ENCODE peak calls at places on chromosomes 3 and 15, in seven cellular contexts. One of them, this sample, is unnamed.

GRCh38 chr3:30644615-30645014 is 38.2 kb downstream of the TGFBR2 start:
- DNase-seq in GM23248: peak; percentile 84
- DNase-seq in MM.1S: peak; percentile 48
- DNase-seq in neural progenitor cell: no peak
- DNase-seq in HCT116: no peak
- DNase-seq in hepatocyte: no peak
- DNase-seq in GM23338: no peak
- DNase-seq in this sample: peak; percentile 35

GRCh38 chr15:44102675-44103254 is 92.3 kb downstream of the FRMD5 start:
- DNase-seq in GM23338: no peak
- DNase-seq in neural progenitor cell: peak; percentile 43
- DNase-seq in GM23248: peak; percentile 99
- DNase-seq in hepatocyte: peak; percentile 12
- DNase-seq in HCT116: peak; percentile 93
- DNase-seq in MM.1S: no peak
- DNase-seq in this sample: peak; percentile 99

GRCh38 chr3:194269610-194270145 is 81.5 kb downstream of the CPN2 start:
- DNase-seq in hepatocyte: peak; percentile 37
- DNase-seq in GM23338: peak; percentile 86
- DNase-seq in GM23248: peak; percentile 71
- DNase-seq in neural progenitor cell: peak; percentile 66
- DNase-seq in MM.1S: no peak
- DNase-seq in HCT116: peak; percentile 27
- DNase-seq in this sample: no peak

GRCh38 chr3:135944831-135945230 is 20.7 kb upstream of the PPP2R3A start:
- DNase-seq in HCT116: no peak
- DNase-seq in GM23248: peak; percentile 58
- DNase-seq in MM.1S: no peak
- DNase-seq in hepatocyte: no peak
- DNase-seq in GM23338: no peak
- DNase-seq in neural progenitor cell: no peak
- DNase-seq in this sample: no peak

GRCh38 chr3:39000008-39000450 is 51.7 kb downstream of the SCN11A start:
- DNase-seq in MM.1S: peak; percentile 83
- DNase-seq in GM23338: peak; percentile 91
- DNase-seq in neural progenitor cell: peak; percentile 79
- DNase-seq in hepatocyte: peak; percentile 73
- DNase-seq in GM23248: peak; percentile 83
- DNase-seq in HCT116: peak; percentile 80
- DNase-seq in this sample: peak; percentile 90

GRCh38 chr3:187066228-187066995 is 72.9 kb downstream of the RPL39L start:
- DNase-seq in MM.1S: peak; percentile 94
- DNase-seq in neural progenitor cell: peak; percentile 61
- DNase-seq in GM23338: peak; percentile 94
- DNase-seq in GM23248: peak; percentile 40
- DNase-seq in HCT116: peak; percentile 47
- DNase-seq in hepatocyte: peak; percentile 46
- DNase-seq in this sample: peak; percentile 42

GRCh38 chr3:131503328-131503650 is 518 bp upstream of the MRPL3 start:
- DNase-seq in MM.1S: no peak
- DNase-seq in HCT116: no peak
- DNase-seq in GM23338: peak; percentile 3
- DNase-seq in neural progenitor cell: no peak
- DNase-seq in GM23248: peak; percentile 64
- DNase-seq in hepatocyte: no peak
- DNase-seq in this sample: no peak

GRCh38 chr15:68586274-68586961 is 7.6 kb downstream of the CORO2B start:
- DNase-seq in neural progenitor cell: no peak
- DNase-seq in MM.1S: no peak
- DNase-seq in hepatocyte: peak; percentile 57
- DNase-seq in HCT116: peak; percentile 83
- DNase-seq in GM23338: no peak
- DNase-seq in GM23248: peak; percentile 91
- DNase-seq in this sample: peak; percentile 90

GRCh38 chr3:139111392-139112229 is 66.9 kb upstream of the PRR23C start:
- DNase-seq in GM23248: peak; percentile 76
- DNase-seq in neural progenitor cell: peak; percentile 74
- DNase-seq in MM.1S: peak; percentile 66
- DNase-seq in hepatocyte: peak; percentile 83
- DNase-seq in HCT116: peak; percentile 57
- DNase-seq in GM23338: peak; percentile 80
- DNase-seq in this sample: peak; percentile 58

GRCh38 chr3:51932471-51933370 is 9.0 kb downstream of the RRP9 start:
- DNase-seq in GM23248: no peak
- DNase-seq in hepatocyte: no peak
- DNase-seq in neural progenitor cell: no peak
- DNase-seq in GM23338: no peak
- DNase-seq in HCT116: no peak
- DNase-seq in MM.1S: no peak
- DNase-seq in this sample: no peak

GRCh38 chr15:48084759-48085420 is 35.9 kb upstream of the SLC24A5 start:
- DNase-seq in neural progenitor cell: peak; percentile 68
- DNase-seq in HCT116: no peak
- DNase-seq in GM23248: peak; percentile 32
- DNase-seq in hepatocyte: peak; percentile 60
- DNase-seq in GM23338: peak; percentile 78
- DNase-seq in MM.1S: peak; percentile 31
- DNase-seq in this sample: peak; percentile 37

GRCh38 chr15:31456329-31457060 is 129.9 kb downstream of the KLF13 start:
- DNase-seq in hepatocyte: no peak
- DNase-seq in neural progenitor cell: no peak
- DNase-seq in HCT116: no peak
- DNase-seq in GM23248: no peak
- DNase-seq in MM.1S: no peak
- DNase-seq in GM23338: no peak
- DNase-seq in this sample: no peak

GRCh38 chr3:99910752-99911151 is 93.1 kb downstream of the CMSS1 start:
- DNase-seq in neural progenitor cell: no peak
- DNase-seq in GM23338: no peak
- DNase-seq in HCT116: no peak
- DNase-seq in hepatocyte: no peak
- DNase-seq in GM23248: no peak
- DNase-seq in MM.1S: no peak
- DNase-seq in this sample: peak; percentile 45
- TF ChIP-seq EZH2 in neural progenitor cell: no peak
- TF ChIP-seq EZH2 in GM23338: no peak
- TF ChIP-seq EZH2 in HCT116: no peak
- TF ChIP-seq EZH2 in hepatocyte: no peak
- TF ChIP-seq EZH2 in GM23248: no peak
- TF ChIP-seq EZH2 in MM.1S: no peak
- TF ChIP-seq EZH2 in this sample: no peak

GRCh38 chr15:84671211-84671610 is 13.2 kb upstream of the NMB start:
- DNase-seq in neural progenitor cell: no peak
- DNase-seq in GM23338: no peak
- DNase-seq in GM23248: peak; percentile 86
- DNase-seq in hepatocyte: no peak
- DNase-seq in HCT116: no peak
- DNase-seq in MM.1S: no peak
- DNase-seq in this sample: no peak
- H2AFZ ChIP-seq in neural progenitor cell: no peak overlapping the region
- H2AFZ ChIP-seq in GM23338: no peak overlapping the region
- H2AFZ ChIP-seq in GM23248: no peak overlapping the region
- H2AFZ ChIP-seq in hepatocyte: no peak overlapping the region
- H2AFZ ChIP-seq in HCT116: no peak overlapping the region
- H2AFZ ChIP-seq in MM.1S: no peak overlapping the region
- H2AFZ ChIP-seq in this sample: no peak overlapping the region

GRCh38 chr3:110296885-110297284 is 774.7 kb upstream of the NECTIN3 start:
- DNase-seq in GM23248: peak; percentile 15
- DNase-seq in HCT116: no peak
- DNase-seq in neural progenitor cell: no peak
- DNase-seq in MM.1S: no peak
- DNase-seq in hepatocyte: no peak
- DNase-seq in GM23338: no peak
- DNase-seq in this sample: no peak
- TF ChIP-seq EZH2phosphoT487 in GM23248: no peak
- TF ChIP-seq EZH2phosphoT487 in HCT116: no peak
- TF ChIP-seq EZH2phosphoT487 in neural progenitor cell: no peak
- TF ChIP-seq EZH2phosphoT487 in MM.1S: no peak
- TF ChIP-seq EZH2phosphoT487 in hepatocyte: no peak
- TF ChIP-seq EZH2phosphoT487 in GM23338: no peak
- TF ChIP-seq EZH2phosphoT487 in this sample: no peak

DNA sequence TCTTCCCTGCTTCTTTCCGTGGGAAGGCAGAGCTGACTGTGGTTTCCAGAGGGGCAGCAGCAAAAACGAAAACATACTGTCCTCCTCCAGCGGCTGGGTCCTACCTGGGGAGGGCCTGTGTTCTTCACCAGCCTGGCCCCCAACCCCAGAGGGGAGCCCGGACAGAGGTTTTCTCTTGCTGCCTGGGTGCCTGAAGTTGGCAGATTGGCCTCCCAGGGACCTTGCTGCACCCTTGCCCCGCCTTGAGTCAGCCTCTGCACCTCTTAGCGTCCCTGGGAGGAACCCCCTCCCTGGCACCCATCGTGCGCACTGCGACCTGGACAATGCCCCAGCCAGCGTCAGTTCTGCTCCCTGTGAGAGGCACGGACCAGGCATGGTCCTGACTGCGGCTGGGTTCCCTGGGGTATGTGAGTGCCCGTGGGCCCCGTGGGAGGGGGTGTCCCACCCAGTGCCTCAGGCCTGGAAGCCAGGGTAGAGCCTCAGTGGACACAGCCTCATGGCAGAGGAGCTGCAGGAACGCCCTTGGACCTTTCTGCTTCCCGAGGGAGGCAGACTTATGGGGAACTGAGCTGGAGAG is 56.8 kb upstream of the PRR23E start:
- DNase-seq in MM.1S: no peak
- DNase-seq in neural progenitor cell: no peak
- DNase-seq in HCT116: no peak
- DNase-seq in GM23248: no peak
- DNase-seq in GM23338: no peak
- DNase-seq in hepatocyte: no peak
- DNase-seq in this sample: no peak
- TF ChIP-seq EZH2 in MM.1S: no peak
- TF ChIP-seq EZH2 in neural progenitor cell: no peak
- TF ChIP-seq EZH2 in HCT116: no peak
- TF ChIP-seq EZH2 in GM23248: no peak
- TF ChIP-seq EZH2 in GM23338: no peak
- TF ChIP-seq EZH2 in hepatocyte: no peak
- TF ChIP-seq EZH2 in this sample: no peak

DNA sequence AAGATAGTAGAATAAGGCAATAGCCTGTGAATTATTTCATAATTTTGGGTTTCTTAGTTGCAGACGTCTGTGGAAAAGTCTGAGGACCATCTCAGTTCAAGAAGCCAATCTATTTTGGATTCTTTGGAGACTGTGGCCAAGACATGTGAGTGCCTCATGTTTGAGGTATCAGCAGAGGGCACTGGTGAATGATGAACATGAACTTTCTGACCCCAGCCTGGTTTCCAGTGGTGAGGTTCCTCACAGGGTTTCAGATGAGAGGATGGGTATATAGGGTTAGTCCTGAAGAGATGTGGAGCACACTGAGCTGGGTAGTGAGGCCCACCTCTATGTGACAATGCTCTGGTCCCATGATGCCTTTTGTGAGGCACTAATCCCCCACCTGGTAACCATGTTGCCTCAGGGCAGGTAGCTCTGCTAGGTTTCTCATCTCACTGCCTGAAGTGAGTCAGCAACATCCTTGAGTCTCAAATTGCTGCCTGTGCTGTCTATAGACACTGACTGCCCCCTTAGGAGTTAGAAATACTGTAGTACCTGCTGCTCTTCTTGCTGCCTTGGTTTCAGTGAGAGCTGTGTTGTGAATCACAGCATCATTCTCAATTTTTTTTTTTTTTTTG is 32.3 kb downstream of the C3orf62 start:
- DNase-seq in GM23338: no peak
- DNase-seq in HCT116: no peak
- DNase-seq in MM.1S: peak; percentile 65
- DNase-seq in GM23248: no peak
- DNase-seq in hepatocyte: no peak
- DNase-seq in neural progenitor cell: no peak
- DNase-seq in this sample: peak; percentile 90
- H2AFZ ChIP-seq in GM23338: no peak overlapping the region
- H2AFZ ChIP-seq in HCT116: peak overlapping the region; percentile 5
- H2AFZ ChIP-seq in MM.1S: peak overlapping the region; percentile 29
- H2AFZ ChIP-seq in GM23248: no peak overlapping the region
- H2AFZ ChIP-seq in hepatocyte: no peak overlapping the region
- H2AFZ ChIP-seq in neural progenitor cell: no peak overlapping the region
- H2AFZ ChIP-seq in this sample: peak overlapping the region; percentile 22

GRCh38 chr15:38427380-38427779 is 26.5 kb upstream of the FAM98B start:
- DNase-seq in hepatocyte: no peak
- DNase-seq in GM23248: no peak
- DNase-seq in HCT116: no peak
- DNase-seq in neural progenitor cell: no peak
- DNase-seq in MM.1S: no peak
- DNase-seq in GM23338: peak; percentile 42
- DNase-seq in this sample: no peak
- TF ChIP-seq EZH2phosphoT487 in hepatocyte: no peak
- TF ChIP-seq EZH2phosphoT487 in GM23248: no peak
- TF ChIP-seq EZH2phosphoT487 in HCT116: no peak
- TF ChIP-seq EZH2phosphoT487 in neural progenitor cell: no peak
- TF ChIP-seq EZH2phosphoT487 in MM.1S: no peak
- TF ChIP-seq EZH2phosphoT487 in GM23338: no peak
- TF ChIP-seq EZH2phosphoT487 in this sample: no peak

GRCh38 chr3:129003578-129004112 is 2.5 kb downstream of the EFCC1 start:
- DNase-seq in GM23248: no peak
- DNase-seq in HCT116: peak; percentile 65
- DNase-seq in MM.1S: peak; percentile 82
- DNase-seq in hepatocyte: peak; percentile 85
- DNase-seq in GM23338: peak; percentile 82
- DNase-seq in neural progenitor cell: peak; percentile 60
- DNase-seq in this sample: peak; percentile 54

GRCh38 chr3:129004639-129005295 is 3.7 kb downstream of the EFCC1 start:
- DNase-seq in hepatocyte: no peak
- DNase-seq in MM.1S: no peak
- DNase-seq in HCT116: no peak
- DNase-seq in GM23248: no peak
- DNase-seq in GM23338: no peak
- DNase-seq in neural progenitor cell: no peak
- DNase-seq in this sample: no peak

GRCh38 chr3:129001817-129002572 is 891 bp downstream of the EFCC1 start:
- DNase-seq in neural progenitor cell: peak; percentile 83
- DNase-seq in hepatocyte: no peak
- DNase-seq in MM.1S: no peak
- DNase-seq in GM23338: peak; percentile 73
- DNase-seq in HCT116: no peak
- DNase-seq in GM23248: peak; percentile 39
- DNase-seq in this sample: no peak

GRCh38 chr3:129001101-129001816 is at the start of gene EFCC1:
- DNase-seq in MM.1S: no peak
- DNase-seq in neural progenitor cell: peak; percentile 92
- DNase-seq in hepatocyte: peak; percentile 65
- DNase-seq in GM23338: peak; percentile 83
- DNase-seq in GM23248: peak; percentile 53
- DNase-seq in HCT116: no peak
- DNase-seq in this sample: no peak

GRCh38 chr3:129002573-129003569 is 1.8 kb downstream of the EFCC1 start:
- DNase-seq in HCT116: no peak
- DNase-seq in GM23248: no peak
- DNase-seq in hepatocyte: no peak
- DNase-seq in neural progenitor cell: no peak
- DNase-seq in GM23338: no peak
- DNase-seq in MM.1S: no peak
- DNase-seq in this sample: no peak
- TF ChIP-seq EZH2 in HCT116: no peak
- TF ChIP-seq EZH2 in GM23248: no peak
- TF ChIP-seq EZH2 in hepatocyte: no peak
- TF ChIP-seq EZH2 in neural progenitor cell: peak; percentile 59
- TF ChIP-seq EZH2 in GM23338: peak; percentile 80
- TF ChIP-seq EZH2 in MM.1S: no peak
- TF ChIP-seq EZH2 in this sample: no peak

This sample was measured in PC-3.